ENCODE peak calls at places on chromosomes 3 and 15, in eight cellular contexts. One of them, this sample, is unnamed.

GRCh38 chr3:46022909-46023785 is 4.1 kb downstream of the XCR1 start:
- DNase-seq in left ventricle myocardium inferior: no peak
- DNase-seq in lower lobe of right lung: no peak
- DNase-seq in suprapubic skin: no peak
- DNase-seq in fibroblast of lung: no peak
- DNase-seq in H1: peak; percentile 27
- DNase-seq in tibial nerve: no peak
- DNase-seq in right cardiac atrium: peak; percentile 47
- DNase-seq in this sample: no peak

GRCh38 chr3:100256724-100257123 is 4.1 kb upstream of the TBC1D23 start:
- DNase-seq in lower lobe of right lung: no peak
- DNase-seq in right cardiac atrium: no peak
- DNase-seq in fibroblast of lung: peak; percentile 36
- DNase-seq in left ventricle myocardium inferior: no peak
- DNase-seq in suprapubic skin: no peak
- DNase-seq in H1: no peak
- DNase-seq in tibial nerve: no peak
- DNase-seq in this sample: no peak

GRCh38 chr3:79729096-79729495 is 38.7 kb downstream of the ROBO1 start:
- DNase-seq in tibial nerve: peak; percentile 14
- DNase-seq in left ventricle myocardium inferior: no peak
- DNase-seq in fibroblast of lung: peak; percentile 56
- DNase-seq in H1: no peak
- DNase-seq in right cardiac atrium: peak; percentile 39
- DNase-seq in lower lobe of right lung: no peak
- DNase-seq in suprapubic skin: no peak
- DNase-seq in this sample: no peak

GRCh38 chr3:47910777-47911440 is 105.3 kb downstream of the MAP4 start:
- DNase-seq in H1: no peak
- DNase-seq in right cardiac atrium: no peak
- DNase-seq in fibroblast of lung: peak; percentile 94
- DNase-seq in left ventricle myocardium inferior: no peak
- DNase-seq in lower lobe of right lung: no peak
- DNase-seq in suprapubic skin: no peak
- DNase-seq in tibial nerve: no peak
- DNase-seq in this sample: no peak

GRCh38 chr3:102068327-102068726 is 219.0 kb downstream of the NFKBIZ start:
- DNase-seq in right cardiac atrium: no peak
- DNase-seq in H1: no peak
- DNase-seq in suprapubic skin: no peak
- DNase-seq in lower lobe of right lung: no peak
- DNase-seq in left ventricle myocardium inferior: no peak
- DNase-seq in tibial nerve: no peak
- DNase-seq in fibroblast of lung: peak; percentile 7
- DNase-seq in this sample: no peak

GRCh38 chr3:71492969-71493368 is 90.6 kb downstream of the FOXP1 start:
- DNase-seq in lower lobe of right lung: no peak
- DNase-seq in tibial nerve: no peak
- DNase-seq in suprapubic skin: no peak
- DNase-seq in right cardiac atrium: no peak
- DNase-seq in H1: no peak
- DNase-seq in left ventricle myocardium inferior: no peak
- DNase-seq in fibroblast of lung: no peak
- DNase-seq in this sample: no peak

GRCh38 chr3:48399387-48400172 is 27.6 kb downstream of the FBXW12 start:
- DNase-seq in suprapubic skin: peak; percentile 56
- DNase-seq in H1: peak; percentile 50
- DNase-seq in tibial nerve: no peak
- DNase-seq in lower lobe of right lung: no peak
- DNase-seq in left ventricle myocardium inferior: no peak
- DNase-seq in right cardiac atrium: peak; percentile 40
- DNase-seq in fibroblast of lung: no peak
- DNase-seq in this sample: no peak

GRCh38 chr3:66476852-66477381 is 23.9 kb downstream of the LRIG1 start:
- DNase-seq in lower lobe of right lung: no peak
- DNase-seq in right cardiac atrium: no peak
- DNase-seq in H1: no peak
- DNase-seq in fibroblast of lung: no peak
- DNase-seq in left ventricle myocardium inferior: no peak
- DNase-seq in suprapubic skin: no peak
- DNase-seq in tibial nerve: no peak
- DNase-seq in this sample: no peak

GRCh38 chr15:81002254-81003022 is 1.7 kb downstream of the TLNRD1 start:
- DNase-seq in left ventricle myocardium inferior: peak; percentile 27
- DNase-seq in fibroblast of lung: peak; percentile 22
- DNase-seq in suprapubic skin: peak; percentile 67
- DNase-seq in tibial nerve: no peak
- DNase-seq in H1: peak; percentile 65
- DNase-seq in lower lobe of right lung: peak; percentile 56
- DNase-seq in right cardiac atrium: peak; percentile 74
- DNase-seq in this sample: no peak

GRCh38 chr15:97815841-97816240 is 144.7 kb upstream of the ARRDC4 start:
- DNase-seq in fibroblast of lung: no peak
- DNase-seq in tibial nerve: no peak
- DNase-seq in left ventricle myocardium inferior: no peak
- DNase-seq in right cardiac atrium: no peak
- DNase-seq in H1: no peak
- DNase-seq in suprapubic skin: no peak
- DNase-seq in lower lobe of right lung: no peak
- DNase-seq in this sample: no peak

GRCh38 chr3:65793495-65794200 is 245.1 kb downstream of the MAGI1 start:
- DNase-seq in suprapubic skin: no peak
- DNase-seq in tibial nerve: no peak
- DNase-seq in H1: no peak
- DNase-seq in left ventricle myocardium inferior: no peak
- DNase-seq in lower lobe of right lung: no peak
- DNase-seq in right cardiac atrium: no peak
- DNase-seq in fibroblast of lung: peak; percentile 31
- DNase-seq in this sample: no peak

GRCh38 chr3:52195297-52195597 is 2.7 kb upstream of the ALAS1 start:
- DNase-seq in fibroblast of lung: no peak
- DNase-seq in H1: no peak
- DNase-seq in suprapubic skin: no peak
- DNase-seq in left ventricle myocardium inferior: no peak
- DNase-seq in right cardiac atrium: no peak
- DNase-seq in lower lobe of right lung: no peak
- DNase-seq in tibial nerve: no peak
- DNase-seq in this sample: no peak

GRCh38 chr3:10814623-10815022 is 1.4 kb upstream of the SLC6A11 start:
- DNase-seq in lower lobe of right lung: no peak
- DNase-seq in tibial nerve: no peak
- DNase-seq in suprapubic skin: no peak
- DNase-seq in fibroblast of lung: no peak
- DNase-seq in left ventricle myocardium inferior: no peak
- DNase-seq in right cardiac atrium: no peak
- DNase-seq in H1: no peak
- DNase-seq in this sample: no peak

GRCh38 chr15:52006702-52007340 is 12.2 kb upstream of the MAPK6 start:
- DNase-seq in H1: no peak
- DNase-seq in tibial nerve: no peak
- DNase-seq in left ventricle myocardium inferior: no peak
- DNase-seq in lower lobe of right lung: peak; percentile 62
- DNase-seq in right cardiac atrium: peak; percentile 55
- DNase-seq in suprapubic skin: no peak
- DNase-seq in fibroblast of lung: no peak
- DNase-seq in this sample: no peak

GRCh38 chr15:71048913-71049675 is 66.2 kb upstream of the THSD4 start:
- DNase-seq in left ventricle myocardium inferior: no peak
- DNase-seq in tibial nerve: no peak
- DNase-seq in lower lobe of right lung: no peak
- DNase-seq in suprapubic skin: no peak
- DNase-seq in right cardiac atrium: no peak
- DNase-seq in fibroblast of lung: peak; percentile 100
- DNase-seq in H1: no peak
- DNase-seq in this sample: no peak

GRCh38 chr15:86199467-86200145 is 119.9 kb downstream of the AGBL1 start:
- DNase-seq in H1: no peak
- DNase-seq in tibial nerve: no peak
- DNase-seq in right cardiac atrium: no peak
- DNase-seq in lower lobe of right lung: no peak
- DNase-seq in fibroblast of lung: no peak
- DNase-seq in suprapubic skin: no peak
- DNase-seq in left ventricle myocardium inferior: no peak
- DNase-seq in this sample: no peak

GRCh38 chr3:193869221-193870201 is 266.4 kb upstream of the HES1 start:
- DNase-seq in lower lobe of right lung: no peak
- DNase-seq in suprapubic skin: no peak
- DNase-seq in left ventricle myocardium inferior: peak; percentile 53
- DNase-seq in tibial nerve: no peak
- DNase-seq in fibroblast of lung: peak; percentile 96
- DNase-seq in right cardiac atrium: peak; percentile 86
- DNase-seq in H1: peak; percentile 74
- DNase-seq in this sample: no peak

DNA sequence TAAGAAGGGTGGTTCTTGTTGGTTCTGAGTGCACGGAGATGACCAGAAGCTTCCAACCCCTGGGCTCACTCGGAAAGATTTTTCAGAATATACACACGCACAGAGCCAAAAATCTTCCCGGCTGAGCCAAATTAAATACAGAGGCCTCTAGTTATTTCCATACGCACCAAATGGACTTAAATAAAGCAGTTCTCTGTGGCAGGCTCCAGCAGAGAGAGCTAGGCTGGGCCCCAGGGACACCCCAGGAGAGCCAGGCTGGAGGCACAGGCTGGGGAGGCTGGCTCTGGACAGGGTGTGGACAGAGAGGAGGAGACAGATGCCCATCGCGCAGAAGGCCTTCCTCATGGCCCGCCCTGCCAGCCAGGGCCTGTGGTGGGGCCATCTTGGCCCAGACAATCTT is 115.9 kb downstream of the IQSEC1 start:
- DNase-seq in lower lobe of right lung: no peak
- DNase-seq in suprapubic skin: no peak
- DNase-seq in H1: no peak
- DNase-seq in tibial nerve: no peak
- DNase-seq in right cardiac atrium: peak; percentile 58
- DNase-seq in fibroblast of lung: no peak
- DNase-seq in left ventricle myocardium inferior: no peak
- DNase-seq in this sample: no peak
- H3K4me1 ChIP-seq in lower lobe of right lung: peaks cover 73% of the 10 kb centered on the region
- H3K4me1 ChIP-seq in suprapubic skin: peaks cover 98% of the 10 kb centered on the region
- H3K4me1 ChIP-seq in H1: peaks cover 7% of the 10 kb centered on the region
- H3K4me1 ChIP-seq in tibial nerve: peaks cover 53% of the 10 kb centered on the region
- H3K4me1 ChIP-seq in right cardiac atrium: peaks cover 70% of the 10 kb centered on the region
- H3K4me1 ChIP-seq in fibroblast of lung: no peaks in the 10 kb centered on the region
- H3K4me1 ChIP-seq in left ventricle myocardium inferior: peaks cover 100% of the 10 kb centered on the region
- H3K4me1 ChIP-seq in this sample: peaks cover 24% of the 10 kb centered on the region

DNA sequence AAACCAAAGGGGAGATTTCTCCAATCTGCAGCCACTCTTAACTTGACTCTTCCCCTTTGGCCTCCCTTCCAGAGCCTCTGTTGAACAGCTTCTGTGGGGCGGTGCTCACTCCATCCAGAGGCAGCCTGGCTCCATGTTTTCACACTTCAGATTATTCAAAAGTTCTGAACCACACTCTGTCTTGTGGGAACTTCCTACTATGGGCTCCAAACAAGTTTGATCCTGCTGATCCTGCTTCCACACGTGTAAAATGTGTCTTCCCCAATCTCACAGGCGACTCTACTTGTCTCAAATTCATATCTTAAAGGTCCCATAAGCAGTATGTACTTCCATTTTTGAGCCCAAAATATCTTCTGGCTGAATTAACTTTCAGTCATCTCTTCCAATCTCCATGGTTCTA is 176.1 kb upstream of the BCL6 start:
- DNase-seq in right cardiac atrium: no peak
- DNase-seq in fibroblast of lung: no peak
- DNase-seq in suprapubic skin: no peak
- DNase-seq in left ventricle myocardium inferior: no peak
- DNase-seq in H1: no peak
- DNase-seq in tibial nerve: no peak
- DNase-seq in lower lobe of right lung: no peak
- DNase-seq in this sample: no peak
- H3K4me1 ChIP-seq in right cardiac atrium: peaks cover 1% of the 10 kb centered on the region
- H3K4me1 ChIP-seq in fibroblast of lung: peaks cover 6% of the 10 kb centered on the region
- H3K4me1 ChIP-seq in suprapubic skin: peaks cover 31% of the 10 kb centered on the region
- H3K4me1 ChIP-seq in left ventricle myocardium inferior: no peaks in the 10 kb centered on the region
- H3K4me1 ChIP-seq in H1: peaks cover 9% of the 10 kb centered on the region
- H3K4me1 ChIP-seq in tibial nerve: peaks cover 6% of the 10 kb centered on the region
- H3K4me1 ChIP-seq in lower lobe of right lung: no peaks in the 10 kb centered on the region
- H3K4me1 ChIP-seq in this sample: peaks cover 16% of the 10 kb centered on the region

DNA sequence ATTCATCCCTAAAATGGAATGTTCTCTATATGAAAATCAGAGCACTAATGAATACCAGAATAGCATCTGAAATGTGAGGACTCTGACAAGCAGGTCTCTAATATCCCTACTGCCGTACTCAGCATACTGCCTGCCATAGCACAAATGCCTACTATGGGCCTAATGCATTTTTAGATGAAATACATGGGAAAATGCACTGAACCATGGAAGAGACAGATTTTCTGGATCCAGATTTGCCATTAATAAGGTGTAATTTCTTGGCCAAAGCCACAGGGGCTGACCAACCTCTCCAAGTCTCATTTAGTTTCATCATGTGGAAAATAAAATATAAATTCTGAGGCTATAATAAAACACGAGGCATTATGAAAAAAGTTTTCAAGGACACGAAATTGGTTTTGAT is 123.8 kb downstream of the CBLB start:
- DNase-seq in right cardiac atrium: no peak
- DNase-seq in tibial nerve: no peak
- DNase-seq in fibroblast of lung: no peak
- DNase-seq in H1: no peak
- DNase-seq in lower lobe of right lung: no peak
- DNase-seq in suprapubic skin: no peak
- DNase-seq in left ventricle myocardium inferior: no peak
- DNase-seq in this sample: no peak
- H3K4me1 ChIP-seq in right cardiac atrium: no peaks in the 10 kb centered on the region
- H3K4me1 ChIP-seq in tibial nerve: peaks cover 11% of the 10 kb centered on the region
- H3K4me1 ChIP-seq in fibroblast of lung: peaks cover 5% of the 10 kb centered on the region
- H3K4me1 ChIP-seq in H1: no peaks in the 10 kb centered on the region
- H3K4me1 ChIP-seq in lower lobe of right lung: peaks cover 16% of the 10 kb centered on the region
- H3K4me1 ChIP-seq in suprapubic skin: peaks cover 33% of the 10 kb centered on the region
- H3K4me1 ChIP-seq in left ventricle myocardium inferior: peaks cover 45% of the 10 kb centered on the region
- H3K4me1 ChIP-seq in this sample: peaks cover 19% of the 10 kb centered on the region

GRCh38 chr3:13282986-13283876 is 136.9 kb downstream of the NUP210 start:
- DNase-seq in right cardiac atrium: no peak
- DNase-seq in H1: peak; percentile 74
- DNase-seq in fibroblast of lung: peak; percentile 21
- DNase-seq in left ventricle myocardium inferior: no peak
- DNase-seq in suprapubic skin: no peak
- DNase-seq in lower lobe of right lung: peak; percentile 40
- DNase-seq in tibial nerve: no peak
- DNase-seq in this sample: no peak

GRCh38 chr3:13283877-13284264 is 136.3 kb downstream of the NUP210 start:
- DNase-seq in fibroblast of lung: no peak
- DNase-seq in left ventricle myocardium inferior: no peak
- DNase-seq in H1: no peak
- DNase-seq in tibial nerve: no peak
- DNase-seq in suprapubic skin: no peak
- DNase-seq in right cardiac atrium: no peak
- DNase-seq in lower lobe of right lung: no peak
- DNase-seq in this sample: no peak

GRCh38 chr3:13286873-13287272 is 133.2 kb downstream of the NUP210 start:
- DNase-seq in tibial nerve: no peak
- DNase-seq in fibroblast of lung: no peak
- DNase-seq in H1: no peak
- DNase-seq in right cardiac atrium: no peak
- DNase-seq in lower lobe of right lung: no peak
- DNase-seq in left ventricle myocardium inferior: no peak
- DNase-seq in suprapubic skin: no peak
- DNase-seq in this sample: no peak

GRCh38 chr3:13282528-13282985 is 137.6 kb downstream of the NUP210 start:
- DNase-seq in right cardiac atrium: no peak
- DNase-seq in lower lobe of right lung: peak; percentile 39
- DNase-seq in H1: peak; percentile 65
- DNase-seq in fibroblast of lung: no peak
- DNase-seq in tibial nerve: no peak
- DNase-seq in suprapubic skin: no peak
- DNase-seq in left ventricle myocardium inferior: no peak
- DNase-seq in this sample: no peak

GRCh38 chr3:13285007-13285567 is 135.0 kb downstream of the NUP210 start:
- DNase-seq in H1: no peak
- DNase-seq in tibial nerve: no peak
- DNase-seq in lower lobe of right lung: peak; percentile 18
- DNase-seq in suprapubic skin: no peak
- DNase-seq in left ventricle myocardium inferior: no peak
- DNase-seq in fibroblast of lung: no peak
- DNase-seq in right cardiac atrium: no peak
- DNase-seq in this sample: no peak
- H3K4me1 ChIP-seq in H1: peaks cover 11% of the 10 kb centered on the region
- H3K4me1 ChIP-seq in tibial nerve: peaks cover 10% of the 10 kb centered on the region
- H3K4me1 ChIP-seq in lower lobe of right lung: peaks cover 18% of the 10 kb centered on the region
- H3K4me1 ChIP-seq in suprapubic skin: peaks cover 15% of the 10 kb centered on the region
- H3K4me1 ChIP-seq in left ventricle myocardium inferior: peaks cover 22% of the 10 kb centered on the region
- H3K4me1 ChIP-seq in fibroblast of lung: no peaks in the 10 kb centered on the region
- H3K4me1 ChIP-seq in right cardiac atrium: no peaks in the 10 kb centered on the region
- H3K4me1 ChIP-seq in this sample: peaks cover 10% of the 10 kb centered on the region

This sample was measured in effector memory CD4-positive, alpha-beta T cell.